ENCODE peak calls at places on chromosomes 7 and 10, in seven cellular contexts. One of them, this sample, is unnamed.

GRCh38 chr7:134567368-134567767 is 18.5 kb downstream of the AKR1B15 start:
- DNase-seq in GM12878: no peak
- DNase-seq in K562: no peak
- DNase-seq in HepG2: no peak
- DNase-seq in SK-N-SH: no peak
- DNase-seq in HCT116: no peak
- DNase-seq in H1: no peak
- DNase-seq in this sample: no peak

GRCh38 chr10:52954407-52954806 is 181.8 kb upstream of the MBL2 start:
- DNase-seq in GM12878: no peak
- DNase-seq in K562: no peak
- DNase-seq in HepG2: no peak
- DNase-seq in SK-N-SH: no peak
- DNase-seq in HCT116: no peak
- DNase-seq in H1: no peak
- DNase-seq in this sample: no peak

GRCh38 chr10:24444337-24444736 is 235.4 kb downstream of the KIAA1217 start:
- DNase-seq in GM12878: no peak
- DNase-seq in K562: no peak
- DNase-seq in HepG2: no peak
- DNase-seq in SK-N-SH: no peak
- DNase-seq in HCT116: no peak
- DNase-seq in H1: no peak
- DNase-seq in this sample: no peak

GRCh38 chr7:147412782-147413186 is 1177.8 kb upstream of the C7orf33 start:
- DNase-seq in GM12878: no peak
- DNase-seq in K562: no peak
- DNase-seq in HepG2: peak
- DNase-seq in SK-N-SH: no peak
- DNase-seq in HCT116: no peak
- DNase-seq in H1: no peak
- DNase-seq in this sample: peak

GRCh38 chr7:100719523-100720319 is 547 bp upstream of the EPO start:
- DNase-seq in GM12878: no peak
- DNase-seq in K562: no peak
- DNase-seq in HepG2: peak
- DNase-seq in SK-N-SH: no peak
- DNase-seq in HCT116: no peak
- DNase-seq in H1: no peak
- DNase-seq in this sample: no peak

GRCh38 chr10:127715782-127716378 is 21.1 kb upstream of the FOXI2 start:
- DNase-seq in GM12878: no peak
- DNase-seq in K562: no peak
- DNase-seq in HepG2: peak
- DNase-seq in SK-N-SH: peak
- DNase-seq in HCT116: peak
- DNase-seq in H1: no peak
- DNase-seq in this sample: no peak

GRCh38 chr7:6393667-6394056 is 54.1 kb downstream of the DAGLB start:
- DNase-seq in GM12878: no peak
- DNase-seq in K562: no peak
- DNase-seq in HepG2: no peak
- DNase-seq in SK-N-SH: no peak
- DNase-seq in HCT116: no peak
- DNase-seq in H1: no peak
- DNase-seq in this sample: no peak

GRCh38 chr10:109866168-109866994 is 56.9 kb downstream of the XPNPEP1 start:
- DNase-seq in GM12878: no peak
- DNase-seq in K562: peak
- DNase-seq in HepG2: no peak
- DNase-seq in SK-N-SH: peak
- DNase-seq in HCT116: peak
- DNase-seq in H1: no peak
- DNase-seq in this sample: no peak

GRCh38 chr10:5624701-5625100 is 41.7 kb downstream of the ASB13 start:
- DNase-seq in GM12878: no peak
- DNase-seq in K562: no peak
- DNase-seq in HepG2: no peak
- DNase-seq in SK-N-SH: no peak
- DNase-seq in HCT116: no peak
- DNase-seq in H1: no peak
- DNase-seq in this sample: no peak

GRCh38 chr7:30225863-30226361 is 58.5 kb upstream of the ZNRF2 start:
- DNase-seq in GM12878: peak
- DNase-seq in K562: no peak
- DNase-seq in HepG2: no peak
- DNase-seq in SK-N-SH: peak
- DNase-seq in HCT116: peak
- DNase-seq in H1: no peak
- DNase-seq in this sample: peak

GRCh38 chr7:129801882-129802281 is 150.9 kb downstream of the UBE2H start:
- DNase-seq in GM12878: no peak
- DNase-seq in K562: peak
- DNase-seq in HepG2: no peak
- DNase-seq in SK-N-SH: no peak
- DNase-seq in HCT116: no peak
- DNase-seq in H1: no peak
- DNase-seq in this sample: no peak

GRCh38 chr10:22486431-22486830 is 141.1 kb downstream of the SPAG6 start:
- DNase-seq in GM12878: no peak
- DNase-seq in K562: no peak
- DNase-seq in HepG2: no peak
- DNase-seq in SK-N-SH: no peak
- DNase-seq in HCT116: no peak
- DNase-seq in H1: no peak
- DNase-seq in this sample: no peak

GRCh38 chr10:25959540-25960232 is 25.7 kb downstream of the MYO3A start:
- DNase-seq in GM12878: no peak
- DNase-seq in K562: no peak
- DNase-seq in HepG2: no peak
- DNase-seq in SK-N-SH: no peak
- DNase-seq in HCT116: no peak
- DNase-seq in H1: no peak
- DNase-seq in this sample: no peak

GRCh38 chr10:118753331-118753730 is 1.4 kb downstream of the CACUL1 start:
- DNase-seq in GM12878: no peak
- DNase-seq in K562: no peak
- DNase-seq in HepG2: no peak
- DNase-seq in SK-N-SH: no peak
- DNase-seq in HCT116: no peak
- DNase-seq in H1: no peak
- DNase-seq in this sample: peak

GRCh38 chr7:37109853-37110252 is 338.8 kb downstream of the ELMO1 start:
- DNase-seq in GM12878: no peak
- DNase-seq in K562: no peak
- DNase-seq in HepG2: peak
- DNase-seq in SK-N-SH: peak
- DNase-seq in HCT116: no peak
- DNase-seq in H1: no peak
- DNase-seq in this sample: peak

GRCh38 chr7:106464169-106464568 is 179.4 kb upstream of the NAMPT start:
- DNase-seq in GM12878: no peak
- DNase-seq in K562: no peak
- DNase-seq in HepG2: no peak
- DNase-seq in SK-N-SH: no peak
- DNase-seq in HCT116: no peak
- DNase-seq in H1: no peak
- DNase-seq in this sample: no peak

GRCh38 chr10:14327535-14327934 is 3.2 kb downstream of the FRMD4A start:
- DNase-seq in GM12878: no peak
- DNase-seq in K562: no peak
- DNase-seq in HepG2: no peak
- DNase-seq in SK-N-SH: peak
- DNase-seq in HCT116: no peak
- DNase-seq in H1: no peak
- DNase-seq in this sample: no peak

GRCh38 chr7:113996405-113996804 is 77.6 kb upstream of the PPP1R3A start:
- DNase-seq in GM12878: no peak
- DNase-seq in K562: no peak
- DNase-seq in HepG2: no peak
- DNase-seq in SK-N-SH: no peak
- DNase-seq in HCT116: no peak
- DNase-seq in H1: no peak
- DNase-seq in this sample: no peak

GRCh38 chr10:88652621-88653020 is 11.6 kb upstream of the LIPF start:
- DNase-seq in GM12878: no peak
- DNase-seq in K562: no peak
- DNase-seq in HepG2: no peak
- DNase-seq in SK-N-SH: no peak
- DNase-seq in HCT116: no peak
- DNase-seq in H1: no peak
- DNase-seq in this sample: no peak

GRCh38 chr10:110366641-110367040 is 61.9 kb upstream of the SMNDC1 start:
- DNase-seq in GM12878: no peak
- DNase-seq in K562: no peak
- DNase-seq in HepG2: no peak
- DNase-seq in SK-N-SH: no peak
- DNase-seq in HCT116: no peak
- DNase-seq in H1: no peak
- DNase-seq in this sample: no peak

GRCh38 chr10:93437000-93437945 is 44.9 kb downstream of the MYOF start:
- DNase-seq in GM12878: no peak
- DNase-seq in K562: no peak
- DNase-seq in HepG2: peak
- DNase-seq in SK-N-SH: no peak
- DNase-seq in HCT116: peak
- DNase-seq in H1: peak
- DNase-seq in this sample: peak

GRCh38 chr7:31121641-31122040 is 69.5 kb downstream of the ADCYAP1R1 start:
- DNase-seq in GM12878: no peak
- DNase-seq in K562: no peak
- DNase-seq in HepG2: no peak
- DNase-seq in SK-N-SH: no peak
- DNase-seq in HCT116: no peak
- DNase-seq in H1: peak
- DNase-seq in this sample: no peak

GRCh38 chr7:127413962-127414361 is 21.5 kb upstream of the ZNF800 start:
- DNase-seq in GM12878: no peak
- DNase-seq in K562: no peak
- DNase-seq in HepG2: no peak
- DNase-seq in SK-N-SH: no peak
- DNase-seq in HCT116: no peak
- DNase-seq in H1: no peak
- DNase-seq in this sample: no peak

GRCh38 chr7:129688503-129689222 is 77.1 kb downstream of the NRF1 start:
- DNase-seq in GM12878: no peak
- DNase-seq in K562: no peak
- DNase-seq in HepG2: no peak
- DNase-seq in SK-N-SH: no peak
- DNase-seq in HCT116: no peak
- DNase-seq in H1: no peak
- DNase-seq in this sample: no peak

GRCh38 chr7:154928136-154929005 is 74.6 kb downstream of the PAXIP1 start:
- DNase-seq in GM12878: peak
- DNase-seq in K562: peak
- DNase-seq in HepG2: peak
- DNase-seq in SK-N-SH: peak
- DNase-seq in HCT116: peak
- DNase-seq in H1: no peak
- DNase-seq in this sample: peak

GRCh38 chr7:44290250-44290616 is 35.2 kb downstream of the CAMK2B start:
- DNase-seq in GM12878: no peak
- DNase-seq in K562: no peak
- DNase-seq in HepG2: no peak
- DNase-seq in SK-N-SH: peak
- DNase-seq in HCT116: no peak
- DNase-seq in H1: peak
- DNase-seq in this sample: no peak
- TF ChIP-seq JUND in GM12878: no peak
- TF ChIP-seq JUND in K562: no peak
- TF ChIP-seq JUND in HepG2: no peak
- TF ChIP-seq JUND in SK-N-SH: no peak
- TF ChIP-seq JUND in HCT116: no peak
- TF ChIP-seq JUND in H1: no peak
- TF ChIP-seq JUND in this sample: no peak

DNA sequence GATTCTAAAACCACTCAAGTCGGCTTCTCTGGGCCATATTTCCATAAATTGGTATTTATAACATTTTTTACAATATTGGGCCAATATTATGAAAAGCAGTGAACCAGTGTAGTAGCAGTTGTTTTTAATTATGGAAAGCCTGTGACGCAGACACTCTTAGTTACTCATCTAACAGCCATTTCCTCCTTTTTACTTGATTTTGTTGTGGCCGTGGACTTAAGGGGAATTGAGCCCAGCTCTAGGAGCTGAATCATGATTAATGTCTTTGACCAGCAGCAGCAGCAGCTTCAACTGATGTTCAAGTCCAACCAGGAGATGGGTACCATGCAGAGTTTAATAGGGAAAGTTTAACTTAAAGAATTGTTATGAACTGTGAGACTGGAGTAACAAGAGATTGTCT is 4.3 kb downstream of the LANCL2 start:
- DNase-seq in GM12878: no peak
- DNase-seq in K562: no peak
- DNase-seq in HepG2: no peak
- DNase-seq in SK-N-SH: no peak
- DNase-seq in HCT116: no peak
- DNase-seq in H1: no peak
- DNase-seq in this sample: no peak
- TF ChIP-seq JUND in GM12878: no peak
- TF ChIP-seq JUND in K562: no peak
- TF ChIP-seq JUND in HepG2: no peak
- TF ChIP-seq JUND in SK-N-SH: peak
- TF ChIP-seq JUND in HCT116: no peak
- TF ChIP-seq JUND in H1: no peak
- TF ChIP-seq JUND in this sample: no peak

GRCh38 chr7:108403597-108404217 is 52.5 kb downstream of the NRCAM start:
- DNase-seq in GM12878: no peak
- DNase-seq in K562: no peak
- DNase-seq in HepG2: no peak
- DNase-seq in SK-N-SH: peak
- DNase-seq in HCT116: no peak
- DNase-seq in H1: no peak
- DNase-seq in this sample: no peak
- TF ChIP-seq JUND in GM12878: no peak
- TF ChIP-seq JUND in K562: no peak
- TF ChIP-seq JUND in HepG2: no peak
- TF ChIP-seq JUND in SK-N-SH: no peak
- TF ChIP-seq JUND in HCT116: no peak
- TF ChIP-seq JUND in H1: no peak
- TF ChIP-seq JUND in this sample: no peak

DNA sequence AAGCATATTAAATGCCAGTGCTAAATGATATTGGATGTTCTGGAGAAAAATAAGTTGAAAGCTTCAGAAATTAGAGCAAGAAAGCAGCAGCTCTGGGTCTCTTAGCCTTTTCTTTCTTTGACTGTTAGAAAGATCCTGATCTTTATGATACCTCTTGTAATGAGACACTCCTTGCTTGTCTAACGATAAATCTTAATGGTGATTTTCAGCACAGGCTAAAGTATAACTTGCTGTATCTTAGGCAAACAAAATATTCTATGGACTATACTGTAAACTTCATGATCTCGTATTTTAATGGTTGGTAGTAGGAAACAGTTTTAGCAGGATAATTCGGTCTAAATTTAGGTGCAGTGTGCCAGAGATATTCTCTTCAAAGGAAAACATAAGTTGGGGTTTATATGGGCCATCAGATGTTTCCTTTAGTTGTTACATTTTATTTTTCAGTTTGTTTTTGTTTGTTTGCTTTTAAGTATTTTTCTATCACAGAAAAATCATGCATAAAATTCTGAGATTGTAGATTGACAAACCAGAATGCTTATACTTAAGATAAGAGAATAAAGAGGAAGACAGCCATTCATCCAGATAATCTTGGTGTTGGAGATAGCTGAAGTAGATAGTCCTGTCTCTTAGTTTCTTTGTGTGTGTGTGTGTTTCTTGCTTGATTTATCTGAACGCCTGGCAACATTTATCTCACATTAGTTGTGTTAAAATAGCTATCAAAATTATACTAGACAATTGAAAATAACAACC is 4.7 kb downstream of the CASD1 start:
- DNase-seq in GM12878: no peak
- DNase-seq in K562: no peak
- DNase-seq in HepG2: no peak
- DNase-seq in SK-N-SH: no peak
- DNase-seq in HCT116: no peak
- DNase-seq in H1: no peak
- DNase-seq in this sample: no peak
- TF ChIP-seq JUND in GM12878: no peak
- TF ChIP-seq JUND in K562: no peak
- TF ChIP-seq JUND in HepG2: no peak
- TF ChIP-seq JUND in SK-N-SH: no peak
- TF ChIP-seq JUND in HCT116: no peak
- TF ChIP-seq JUND in H1: no peak
- TF ChIP-seq JUND in this sample: no peak